ENCODE peak calls at places on chromosomes 6 and 20, in nine cellular contexts. S is MM.1S, E is heart right ventricle, H is ovary, Y is upper lobe of left lung, K is mesenchymal stem cell, W is spleen, L is neuronal stem cell, F is upper lobe of right lung. B is an unnamed sample. For H3K4me1, the result is how much of the 10 kb centered on the place peaks cover.

GRCh38 chr20:45998761-45999160 is 9.9 kb upstream of the MMP9 start:
- DNase-seq in S (no peak), E (no peak), H (no peak), Y (no peak), K (no peak), W (peak), L (no peak), F (no peak), B (peak)

GRCh38 chr20:13515796-13516533 is 122.8 kb downstream of the TASP1 start:
- DNase-seq in S (no peak), E (no peak), H (no peak), Y (no peak), K (no peak), W (no peak), L (no peak), F (no peak), B (no peak)

GRCh38 chr6:156617376-156617775 is 159.8 kb upstream of the ARID1B start:
- DNase-seq in S (no peak), E (no peak), H (peak), Y (no peak), K (no peak), W (no peak), L (no peak), F (no peak), B (no peak)

GRCh38 chr6:105598264-105598663 is 195.4 kb upstream of the PREP start:
- DNase-seq in S (peak), E (no peak), H (no peak), Y (no peak), K (no peak), W (no peak), L (no peak), F (no peak), B (no peak)

GRCh38 chr20:59723108-59723500 is 118.8 kb downstream of the PHACTR3 start:
- DNase-seq in S (no peak), E (no peak), H (no peak), Y (no peak), K (no peak), W (no peak), L (no peak), F (no peak), B (no peak)

GRCh38 chr6:136747538-136747937 is 44.7 kb downstream of the MAP3K5 start:
- DNase-seq in S (no peak), E (no peak), H (no peak), Y (no peak), K (no peak), W (no peak), L (no peak), F (no peak), B (no peak)

GRCh38 chr6:44452725-44453124 is 65.2 kb downstream of the CDC5L start:
- DNase-seq in S (no peak), E (no peak), H (no peak), Y (no peak), K (peak), W (no peak), L (no peak), F (no peak), B (no peak)

GRCh38 chr6:136587527-136587926 is 37.3 kb upstream of the MAP7 start:
- DNase-seq in S (no peak), E (no peak), H (no peak), Y (no peak), K (peak), W (no peak), L (no peak), F (no peak), B (no peak)

GRCh38 chr20:25294459-25295385 is 46.8 kb downstream of the PYGB start:
- DNase-seq in S (peak), E (peak), H (peak), Y (peak), K (peak), W (peak), L (peak), F (no peak), B (no peak)

GRCh38 chr6:36110053-36110452 is 20.3 kb upstream of the MAPK13 start:
- DNase-seq in S (no peak), E (no peak), H (no peak), Y (no peak), K (no peak), W (no peak), L (no peak), F (no peak), B (no peak)

GRCh38 chr6:48426636-48427035 is 315.6 kb upstream of the PTCHD4 start:
- DNase-seq in S (no peak), E (no peak), H (no peak), Y (no peak), K (peak), W (no peak), L (no peak), F (no peak), B (no peak)

GRCh38 chr6:43070028-43070632 is 6.0 kb upstream of the PTK7 start:
- DNase-seq in S (peak), E (no peak), H (peak), Y (no peak), K (peak), W (no peak), L (no peak), F (no peak), B (no peak)

GRCh38 chr6:12296255-12296573 is 6.1 kb downstream of the EDN1 start:
- DNase-seq in S (no peak), E (no peak), H (no peak), Y (no peak), K (peak), W (no peak), L (no peak), F (no peak), B (no peak)

GRCh38 chr6:122449084-122449483 is 22.5 kb downstream of the SERINC1 start:
- DNase-seq in S (no peak), E (no peak), H (no peak), Y (no peak), K (no peak), W (no peak), L (no peak), F (no peak), B (no peak)

GRCh38 chr6:35049885-35050284 is 91.3 kb downstream of the TCP11 start:
- DNase-seq in S (no peak), E (peak), H (no peak), Y (no peak), K (peak), W (no peak), L (no peak), F (no peak), B (no peak)

GRCh38 chr20:58308680-58309527 is 611 bp upstream of the RAB22A start:
- DNase-seq in S (peak), E (peak), H (peak), Y (peak), K (peak), W (peak), L (peak), F (peak), B (peak)

GRCh38 chr6:146813554-146813953 is 214.8 kb downstream of the ADGB start:
- DNase-seq in S (no peak), E (no peak), H (no peak), Y (no peak), K (peak), W (no peak), L (no peak), F (no peak), B (no peak)

GRCh38 chr20:15700147-15700765 is 873.0 kb downstream of the KIF16B start:
- DNase-seq in S (no peak), E (no peak), H (no peak), Y (peak), K (no peak), W (no peak), L (no peak), F (no peak), B (no peak)

GRCh38 chr20:22924036-22924737 is 110.9 kb upstream of the SSTR4 start:
- DNase-seq in S (no peak), E (peak), H (peak), Y (no peak), K (no peak), W (no peak), L (no peak), F (no peak), B (no peak)

GRCh38 chr20:62362590-62362940 is 4.5 kb downstream of the LAMA5 start:
- DNase-seq in S (no peak), E (no peak), H (peak), Y (no peak), K (no peak), W (no peak), L (no peak), F (no peak), B (no peak)

GRCh38 chr6:112086744-112087135 is 542 bp downstream of the TUBE1 start:
- DNase-seq in S (peak), E (no peak), H (no peak), Y (no peak), K (peak), W (no peak), L (no peak), F (no peak), B (no peak)

DNA sequence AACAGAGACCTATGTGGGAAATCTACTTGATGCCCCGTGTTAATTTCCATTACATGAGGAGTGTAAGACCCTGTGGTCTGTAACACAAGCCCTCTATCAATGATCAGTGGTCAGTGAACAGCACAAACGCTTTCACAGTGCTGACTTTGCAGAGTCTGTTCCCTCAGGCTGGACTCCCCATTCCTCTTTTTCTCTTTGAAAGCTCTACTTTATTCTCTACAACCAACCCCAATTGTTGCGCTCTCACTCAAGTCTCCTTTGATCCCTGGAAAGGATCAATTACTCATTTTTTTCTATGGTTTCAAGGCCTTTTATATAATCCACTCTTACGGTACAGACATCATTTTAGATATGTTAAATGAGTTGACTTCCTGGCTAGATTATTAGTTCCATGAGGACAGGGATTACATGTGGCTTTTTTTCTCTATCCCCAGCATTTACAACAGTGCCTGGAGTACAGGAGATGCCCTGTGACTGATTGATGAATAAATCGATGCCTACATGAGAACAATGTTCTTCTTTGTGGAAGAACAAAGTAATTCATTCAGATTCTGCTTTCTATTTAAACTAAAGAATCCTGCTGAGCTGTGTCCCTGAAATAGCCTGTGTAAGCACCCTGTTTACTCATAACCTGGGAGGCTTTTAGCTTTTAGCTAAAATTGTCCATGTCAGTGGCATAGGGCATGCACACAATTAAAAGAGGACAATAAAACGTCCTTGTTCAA is 125.3 kb upstream of the BTBD3 start:
- DNase-seq in S (no peak), E (no peak), H (no peak), Y (no peak), K (no peak), W (no peak), L (no peak), F (no peak), B (no peak)
- H3K27ac ChIP-seq in S (no peak), E (no peak), H (no peak), Y (no peak), K (no peak), W (no peak), L (no peak), F (no peak), B (no peak)

GRCh38 chr6:3229566-3230274 is 2.3 kb upstream of the TUBB2B start:
- DNase-seq in S (peak), E (no peak), H (no peak), Y (peak), K (no peak), W (no peak), L (peak), F (no peak), B (no peak)
- H3K4me1 ChIP-seq in S (under half), E (under half), H (under half), Y (under half), K (under half), W (half or more), L (under half), F (under half), B (under half)

GRCh38 chr6:92124126-92124525 is 1295.2 kb downstream of the EPHA7 start:
- DNase-seq in S (no peak), E (no peak), H (no peak), Y (no peak), K (peak), W (no peak), L (no peak), F (no peak), B (no peak)
- H3K4me3 ChIP-seq in S (no peak), E (no peak), H (no peak), Y (no peak), K (no peak), W (no peak), L (no peak), F (no peak), B (no peak)

DNA sequence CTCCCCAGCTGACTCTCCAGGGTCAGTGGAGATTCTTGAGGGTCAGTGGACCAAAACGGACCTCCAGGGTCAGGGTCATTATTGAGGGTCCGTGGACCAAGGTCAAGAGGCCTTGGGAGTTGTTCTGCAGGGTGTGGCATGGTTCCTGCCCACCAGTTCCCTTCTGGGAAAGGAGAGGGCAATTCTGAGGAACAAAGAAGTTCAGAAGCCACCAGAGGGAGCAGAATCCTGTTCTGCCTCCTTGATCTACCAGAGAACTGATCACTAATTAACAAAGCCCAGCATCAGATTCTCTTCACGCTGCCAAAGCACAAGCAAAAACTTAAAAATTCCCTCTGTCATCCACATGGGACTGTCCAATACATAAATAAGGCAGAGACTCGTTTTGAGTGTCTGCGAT is 263.4 kb downstream of the DHX35 start:
- DNase-seq in S (no peak), E (no peak), H (no peak), Y (no peak), K (no peak), W (no peak), L (no peak), F (no peak), B (no peak)
- H3K27ac ChIP-seq in S (no peak), E (no peak), H (no peak), Y (no peak), K (no peak), W (no peak), L (no peak), F (no peak), B (no peak)

GRCh38 chr20:1629321-1629720 is 9.5 kb upstream of the SIRPB1 start:
- DNase-seq in S (no peak), E (no peak), H (no peak), Y (no peak), K (no peak), W (no peak), L (no peak), F (no peak), B (no peak)
- H3K4me1 ChIP-seq in S (under half), E (under half), H (under half), Y (under half), K (under half), W (under half), L (under half), F (under half), B (under half)

GRCh38 chr20:36677422-36677771 is 31.4 kb upstream of the SLA2 start:
- DNase-seq in S (no peak), E (no peak), H (no peak), Y (no peak), K (no peak), W (no peak), L (no peak), F (no peak), B (no peak)

GRCh38 chr20:36682311-36682710 is 36.3 kb upstream of the SLA2 start:
- DNase-seq in S (no peak), E (no peak), H (no peak), Y (no peak), K (no peak), W (no peak), L (no peak), F (no peak), B (no peak)

GRCh38 chr20:36672991-36673390 is 27.0 kb upstream of the SLA2 start:
- DNase-seq in S (no peak), E (no peak), H (no peak), Y (no peak), K (peak), W (no peak), L (no peak), F (no peak), B (no peak)

GRCh38 chr20:36676701-36677421 is 30.9 kb upstream of the SLA2 start:
- DNase-seq in S (no peak), E (no peak), H (no peak), Y (peak), K (peak), W (no peak), L (peak), F (no peak), B (no peak)
- H3K4me3 ChIP-seq in S (no peak), E (no peak), H (no peak), Y (no peak), K (no peak), W (no peak), L (peak), F (no peak), B (no peak)

DNA sequence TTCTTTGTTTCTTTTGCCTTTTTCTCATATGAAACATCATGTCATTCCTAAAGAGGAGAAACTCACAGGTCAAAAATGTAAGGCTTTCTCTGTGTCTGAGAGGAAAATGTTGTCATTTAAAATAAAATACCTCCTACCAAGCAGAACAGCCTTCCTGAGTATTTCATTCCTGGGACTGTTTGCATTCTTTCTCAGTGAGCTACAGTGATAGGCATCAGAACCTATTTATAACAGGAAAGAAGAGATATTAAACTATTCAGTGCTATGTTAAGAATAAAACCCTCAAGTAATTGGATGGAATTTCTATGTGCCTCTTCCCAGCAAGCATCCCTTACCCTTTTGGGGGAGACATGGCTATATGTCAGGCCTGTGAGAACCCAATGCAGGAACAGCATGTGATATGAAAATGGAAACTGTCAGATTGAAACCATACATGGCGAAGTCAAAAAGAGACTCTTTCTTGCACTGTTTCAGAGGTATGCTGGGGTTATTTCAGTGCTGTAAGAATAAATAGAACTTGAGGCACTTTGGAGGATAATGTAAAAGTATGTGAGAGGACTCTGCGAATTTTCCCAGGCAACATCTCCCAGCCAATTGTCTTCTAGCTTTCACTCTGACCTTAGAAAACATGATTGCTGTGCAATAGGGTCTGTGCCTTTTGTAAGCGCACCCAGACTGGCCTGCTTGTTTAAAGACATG is 133.8 kb upstream of the CCN2 start:
- DNase-seq in S (peak), E (no peak), H (no peak), Y (no peak), K (peak), W (no peak), L (no peak), F (no peak), B (no peak)
- H3K27ac ChIP-seq in S (peak), E (peak), H (no peak), Y (peak), K (peak), W (peak), L (no peak), F (peak), B (peak)

GRCh38 chr6:142307963-142308748 is 6.3 kb downstream of the ADGRG6 start:
- DNase-seq in S (no peak), E (no peak), H (no peak), Y (no peak), K (no peak), W (no peak), L (no peak), F (no peak), B (no peak)
- H3K4me1 ChIP-seq in S (under half), E (under half), H (under half), Y (under half), K (under half), W (under half), L (under half), F (under half), B (under half)

DNA sequence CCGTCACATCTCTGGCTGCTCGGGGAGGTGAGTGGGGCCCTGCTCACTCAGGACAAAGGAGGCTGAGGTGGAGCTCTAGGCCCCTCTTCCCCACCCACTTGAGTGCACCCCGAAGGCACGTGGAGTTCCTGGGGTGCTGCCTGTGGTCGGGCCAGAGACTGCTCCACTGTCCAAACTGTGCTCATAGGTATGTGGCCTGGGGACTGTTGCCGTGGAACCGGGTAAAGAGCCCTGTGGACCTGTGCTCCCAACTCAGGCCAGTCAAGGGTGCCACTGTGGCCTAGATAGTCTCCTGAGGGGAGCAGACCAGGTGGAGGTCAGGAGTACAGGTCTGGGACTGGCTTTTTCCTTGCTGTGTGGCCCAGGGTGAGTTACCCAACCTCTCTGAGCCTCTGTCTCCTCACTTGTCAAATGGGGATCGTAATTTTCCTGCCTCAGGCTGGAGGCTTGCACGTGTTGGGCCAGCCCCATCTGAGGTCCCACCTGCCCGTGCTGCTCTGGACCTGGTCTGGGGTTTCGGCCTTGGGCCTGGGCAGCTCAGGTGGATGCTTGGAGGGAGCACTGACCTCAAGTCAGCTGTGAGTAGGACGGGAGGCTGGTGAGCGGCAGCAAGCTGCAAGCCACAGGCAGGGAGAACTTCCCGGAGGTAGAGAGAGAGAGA is 12.4 kb upstream of the NPBWR2 start:
- DNase-seq in S (no peak), E (no peak), H (peak), Y (no peak), K (no peak), W (peak), L (no peak), F (peak), B (peak)
- H3K4me3 ChIP-seq in S (peak), E (peak), H (no peak), Y (no peak), K (no peak), W (no peak), L (no peak), F (no peak), B (no peak)

B was measured in aorta.